ENCODE peak calls at places on chromosomes 7 and 10, in four cellular contexts. W, T, X and V are unnamed samples.

GRCh38 chr7:25351761-25352160 is 123.5 kb upstream of the NPVF start:
- DNase-seq in X (no peak), T (no peak), W (no peak), V (no peak)

GRCh38 chr7:8386926-8387550 is 46.4 kb upstream of the NXPH1 start:
- DNase-seq in W (no peak), T (no peak), X (no peak), V (no peak)

GRCh38 chr7:7858559-7858958 is 110.0 kb upstream of the GLCCI1 start:
- DNase-seq in X (no peak), T (no peak), W (no peak), V (no peak)

GRCh38 chr10:122127943-122128342 is 139.0 kb downstream of the TACC2 start:
- DNase-seq in X (no peak), W (no peak), T (no peak), V (no peak)

GRCh38 chr7:127304087-127304486 is 51.3 kb upstream of the GRM8 start:
- DNase-seq in T (no peak), X (no peak), W (no peak), V (no peak)

GRCh38 chr7:33601884-33602283 is 303.5 kb upstream of the BMPER start:
- DNase-seq in X (no peak), W (no peak), T (no peak), V (no peak)

GRCh38 chr7:73707045-73707631 is 12.3 kb downstream of the STX1A start:
- DNase-seq in X (no peak), T (no peak), W (no peak), V (peak)

GRCh38 chr7:111827863-111828504 is 265.7 kb upstream of the IMMP2L start:
- DNase-seq in T (peak), W (no peak), X (peak), V (no peak)

GRCh38 chr10:13774303-13774893 is 187.6 kb downstream of the PRPF18 start:
- DNase-seq in W (no peak), T (no peak), X (no peak), V (no peak)

GRCh38 chr10:14291296-14291695 is 39.4 kb downstream of the FRMD4A start:
- DNase-seq in X (no peak), T (no peak), W (no peak), V (no peak)

GRCh38 chr7:42790196-42790595 is 121.7 kb downstream of the C7orf25 start:
- DNase-seq in X (no peak), T (no peak), W (no peak), V (no peak)

GRCh38 chr10:29209830-29210229 is 79.0 kb upstream of the LYZL1 start:
- DNase-seq in T (no peak), W (no peak), X (no peak), V (no peak)

GRCh38 chr7:80129785-80130184 is 4.8 kb upstream of the GNAI1 start:
- DNase-seq in T (no peak), W (no peak), X (no peak), V (no peak)

GRCh38 chr7:128302110-128302509 is 41.6 kb downstream of the RBM28 start:
- DNase-seq in W (no peak), T (no peak), X (no peak), V (no peak)

GRCh38 chr7:105790996-105791395 is 85.4 kb downstream of the ATXN7L1 start:
- DNase-seq in X (peak), T (no peak), W (no peak), V (no peak)

GRCh38 chr10:86372119-86372784 is 5.7 kb upstream of the GRID1 start:
- DNase-seq in W (peak), X (no peak), T (no peak), V (peak)

GRCh38 chr10:80477-81105 is 31.5 kb upstream of the TUBB8 start:
- DNase-seq in W (no peak), X (no peak), T (no peak), V (no peak)

GRCh38 chr10:97648557-97649404 is 8.3 kb downstream of the PI4K2A start:
- DNase-seq in T (peak), W (no peak), X (peak), V (no peak)

GRCh38 chr10:60572511-60573194 is 183.0 kb upstream of the ANK3 start:
- DNase-seq in W (no peak), T (peak), X (peak), V (no peak)

GRCh38 chr7:158837790-158838189 is 8.5 kb upstream of the ESYT2 start:
- DNase-seq in T (no peak), W (no peak), X (no peak), V (no peak)

GRCh38 chr7:151864081-151864480 is 12.8 kb downstream of the PRKAG2 start:
- DNase-seq in W (no peak), T (no peak), X (no peak), V (peak)

GRCh38 chr10:125989791-125990190 is 93.4 kb downstream of the FANK1 start:
- DNase-seq in X (no peak), T (no peak), W (no peak), V (no peak)

GRCh38 chr10:13352519-13352918 is 4.4 kb upstream of the SEPHS1 start:
- DNase-seq in T (no peak), X (no peak), W (no peak), V (no peak)

GRCh38 chr7:137328389-137329120 is 15.0 kb downstream of the PTN start:
- DNase-seq in X (no peak), T (no peak), W (no peak), V (no peak)